ENCODE peak calls at places on chromosome 3, in seven cellular contexts. U is CD8-positive, alpha-beta memory T cell; Y is iPS-NIHi11; N is nephron progenitor cell; S is activated T-cell treated with anti-CD3 and anti-CD28 coated beads for 1 hour; R is pancreas; H is neural crest cell. M is an unnamed sample.

GRCh38 chr3:152229692-152230091 is 39.0 kb upstream of the MBNL1 start:
- DNase-seq in U (no peak), Y (no peak), N (no peak), S (no peak), R (no peak), H (no peak), M (no peak)

GRCh38 chr3:184513276-184514150 is 48.1 kb upstream of the EPHB3 start:
- DNase-seq in U (peak), Y (peak), N (peak), S (peak), R (peak), H (peak), M (peak)

GRCh38 chr3:63970596-63971468 is 52.5 kb downstream of the PSMD6 start:
- DNase-seq in U (no peak), Y (peak), N (no peak), S (no peak), R (no peak), H (peak), M (no peak)

GRCh38 chr3:44992555-44993470 is 16.8 kb downstream of the EXOSC7 start:
- DNase-seq in U (no peak), Y (peak), N (peak), S (no peak), R (no peak), H (peak), M (no peak)

GRCh38 chr3:13878711-13879101 is 1.2 kb downstream of the WNT7A start:
- DNase-seq in U (no peak), Y (peak), N (peak), S (no peak), R (no peak), H (peak), M (no peak)

GRCh38 chr3:93994056-93994455 is 14.1 kb downstream of the ARL13B start:
- DNase-seq in U (no peak), Y (no peak), N (no peak), S (no peak), R (no peak), H (no peak), M (no peak)

GRCh38 chr3:100254168-100254777 is 6.5 kb upstream of the TBC1D23 start:
- DNase-seq in U (peak), Y (peak), N (peak), S (no peak), R (peak), H (peak), M (no peak)

GRCh38 chr3:157669403-157669802 is 166.2 kb upstream of the VEPH1 start:
- DNase-seq in U (no peak), Y (no peak), N (no peak), S (no peak), R (no peak), H (no peak), M (no peak)

GRCh38 chr3:169623971-169624370 is 39.5 kb downstream of the MECOM start:
- DNase-seq in U (no peak), Y (no peak), N (no peak), S (no peak), R (peak), H (no peak), M (no peak)

GRCh38 chr3:84755860-84756259 is 202.9 kb upstream of the CADM2 start:
- DNase-seq in U (no peak), Y (no peak), N (no peak), S (no peak), R (no peak), H (no peak), M (no peak)

GRCh38 chr3:132879651-132880050 is 157.4 kb upstream of the NPHP3 start:
- DNase-seq in U (no peak), Y (peak), N (no peak), S (no peak), R (no peak), H (no peak), M (no peak)

GRCh38 chr3:50389368-50389767 is 30.0 kb upstream of the TMEM115 start:
- DNase-seq in U (no peak), Y (no peak), N (no peak), S (no peak), R (peak), H (no peak), M (no peak)

GRCh38 chr3:134462236-134463059 is 23.3 kb downstream of the ANAPC13 start:
- DNase-seq in U (no peak), Y (no peak), N (no peak), S (no peak), R (no peak), H (no peak), M (no peak)

GRCh38 chr3:106825962-106826605 is 551.2 kb upstream of the CCDC54 start:
- DNase-seq in U (no peak), Y (no peak), N (no peak), S (no peak), R (no peak), H (no peak), M (no peak)

GRCh38 chr3:128584412-128585020 is 66.1 kb downstream of the RPN1 start:
- DNase-seq in U (no peak), Y (peak), N (peak), S (no peak), R (peak), H (peak), M (no peak)

GRCh38 chr3:21142949-21143348 is 608.1 kb downstream of the ZNF385D start:
- DNase-seq in U (no peak), Y (no peak), N (peak), S (no peak), R (no peak), H (no peak), M (no peak)

GRCh38 chr3:59654953-59655430 is 605.2 kb upstream of the CFAP20DC start:
- DNase-seq in U (no peak), Y (no peak), N (no peak), S (no peak), R (no peak), H (no peak), M (no peak)

GRCh38 chr3:72997421-72997961 is 880 bp downstream of the PPP4R2 start:
- DNase-seq in U (peak), Y (peak), N (peak), S (peak), R (no peak), H (peak), M (peak)

GRCh38 chr3:24047513-24047912 is 102.4 kb downstream of the NR1D2 start:
- DNase-seq in U (no peak), Y (no peak), N (no peak), S (no peak), R (no peak), H (no peak), M (no peak)

GRCh38 chr3:69743975-69744374 is 4.7 kb downstream of the MITF start:
- DNase-seq in U (no peak), Y (no peak), N (no peak), S (no peak), R (no peak), H (no peak), M (no peak)

GRCh38 chr3:136838641-136839555 is 20.0 kb downstream of the SLC35G2 start:
- DNase-seq in U (no peak), Y (no peak), N (no peak), S (no peak), R (no peak), H (no peak), M (no peak)

GRCh38 chr3:132464066-132464465 is 46.8 kb downstream of the DNAJC13 start:
- DNase-seq in U (no peak), Y (no peak), N (no peak), S (no peak), R (no peak), H (no peak), M (no peak)

GRCh38 chr3:5195605-5196004 is 8.1 kb downstream of the EDEM1 start:
- DNase-seq in U (no peak), Y (no peak), N (no peak), S (no peak), R (no peak), H (no peak), M (no peak)

GRCh38 chr3:150005243-150006102 is 34.8 kb upstream of the PFN2 start:
- DNase-seq in U (no peak), Y (no peak), N (no peak), S (no peak), R (no peak), H (no peak), M (no peak)

GRCh38 chr3:50652709-50653108 is 22.0 kb upstream of the DOCK3 start:
- DNase-seq in U (peak), Y (peak), N (peak), S (peak), R (no peak), H (no peak), M (peak)

GRCh38 chr3:134007819-134008218 is 21.9 kb downstream of the SLCO2A1 start:
- DNase-seq in U (no peak), Y (no peak), N (no peak), S (no peak), R (no peak), H (no peak), M (no peak)

GRCh38 chr3:117719316-117719926 is 1009.8 kb downstream of the TUSC7 start:
- DNase-seq in U (no peak), Y (peak), N (peak), S (no peak), R (no peak), H (no peak), M (no peak)

M was measured in effector CD4-positive, alpha-beta T cell.